ENCODE peak calls at places on chromosomes 12 and 14, in five cellular contexts. X is effector memory CD4-positive, alpha-beta T cell; D is stromal cell of bone marrow; K is kidney tubule cell; B is stimulated activated CD8-positive, alpha-beta memory T cell treated with anti-CD3 and anti-CD28 coated beads, Interleukin-15, amount 100 ng/mL, for 4 hours. Q is an unnamed sample.

GRCh38 chr14:102159841-102160240 is 20.1 kb downstream of the WDR20 start:
- DNase-seq in D (no peak), K (peak), B (no peak), X (no peak), Q (no peak)

GRCh38 chr14:80390911-80391310 is 179.6 kb upstream of the DIO2 start:
- DNase-seq in B (no peak), X (no peak), D (no peak), K (peak), Q (no peak)

GRCh38 chr12:19018302-19018980 is 111.1 kb upstream of the PLEKHA5 start:
- DNase-seq in B (no peak), D (peak), X (no peak), K (peak), Q (no peak)

GRCh38 chr14:83575301-83575700 is 1954.6 kb upstream of the FLRT2 start:
- DNase-seq in K (no peak), B (no peak), D (no peak), X (no peak), Q (no peak)

GRCh38 chr14:98501836-98502235 is 770.2 kb downstream of the BCL11B start:
- DNase-seq in B (no peak), X (no peak), K (no peak), D (no peak), Q (no peak)

GRCh38 chr12:75890141-75890540 is 141.4 kb downstream of the PHLDA1 start:
- DNase-seq in D (peak), B (no peak), X (no peak), K (no peak), Q (no peak)

GRCh38 chr12:3597526-3598210 is 106.7 kb downstream of the PRMT8 start:
- DNase-seq in X (no peak), D (no peak), K (no peak), B (no peak), Q (no peak)

GRCh38 chr12:110200124-110200417 is 75.9 kb downstream of the IFT81 start:
- DNase-seq in X (no peak), D (no peak), K (no peak), B (no peak), Q (no peak)

GRCh38 chr14:102711946-102712345 is 65.3 kb upstream of the TRAF3 start:
- DNase-seq in K (peak), B (no peak), X (no peak), D (no peak), Q (no peak)

GRCh38 chr14:101202627-101203404 is 299.3 kb upstream of the RTL1 start:
- DNase-seq in B (no peak), D (no peak), X (no peak), K (no peak), Q (no peak)

GRCh38 chr12:94427520-94428381 is 31.9 kb downstream of the CEP83 start:
- DNase-seq in D (peak), B (no peak), X (no peak), K (peak), Q (no peak)